ENCODE peak calls at places on chromosomes 6 and 20, in six cellular contexts. Z, F, P, T, X and S are unnamed samples.

GRCh38 chr20:16216227-16217210 is 356.7 kb downstream of the KIF16B start:
- DNase-seq in Z (no peak), F (no peak), P (no peak), T (no peak), X (no peak), S (no peak)

GRCh38 chr20:59184880-59185447 is 21.3 kb downstream of the ZNF831 start:
- DNase-seq in Z (no peak), F (no peak), P (no peak), T (no peak), X (no peak), S (no peak)

GRCh38 chr20:7856756-7857155 is 83.5 kb downstream of the HAO1 start:
- DNase-seq in Z (no peak), F (peak; percentile 14), P (no peak), T (peak; percentile 77), X (no peak), S (no peak)

GRCh38 chr20:11445891-11446290 is 471.8 kb upstream of the BTBD3 start:
- DNase-seq in Z (no peak), F (no peak), P (no peak), T (peak; percentile 57), X (no peak), S (no peak)

GRCh38 chr6:125802943-125803377 is 12.2 kb downstream of the NCOA7 start:
- DNase-seq in Z (no peak), F (no peak), P (no peak), T (peak; percentile 78), X (no peak), S (no peak)

GRCh38 chr20:60046011-60046413 is 87.8 kb downstream of the CDH26 start:
- DNase-seq in Z (no peak), F (no peak), P (no peak), T (peak; percentile 61), X (no peak), S (no peak)

GRCh38 chr6:83097204-83097603 is 29.7 kb downstream of the DOP1A start:
- DNase-seq in Z (no peak), F (no peak), P (no peak), T (peak; percentile 72), X (no peak), S (no peak)

GRCh38 chr6:107578642-107579332 is 88.9 kb downstream of the SOBP start:
- DNase-seq in Z (no peak), F (peak; percentile 85), P (no peak), T (no peak), X (no peak), S (no peak)

GRCh38 chr6:137240168-137240567 is 21.0 kb upstream of the IFNGR1 start:
- DNase-seq in Z (peak; percentile 77), F (no peak), P (no peak), T (peak; percentile 68), X (no peak), S (no peak)

GRCh38 chr6:20866940-20867630 is 332.8 kb downstream of the CDKAL1 start:
- DNase-seq in Z (no peak), F (no peak), P (no peak), T (peak; percentile 59), X (no peak), S (no peak)

GRCh38 chr6:138454976-138455706 is 44.2 kb downstream of the NHSL1 start:
- DNase-seq in Z (no peak), F (no peak), P (no peak), T (peak; percentile 29), X (no peak), S (peak; percentile 8)

GRCh38 chr6:3813150-3813780 is 35.9 kb upstream of the FAM50B start:
- DNase-seq in Z (peak; percentile 68), F (no peak), P (no peak), T (peak; percentile 61), X (peak; percentile 86), S (no peak)

GRCh38 chr6:37868447-37868825 is 48.9 kb downstream of the ZFAND3 start:
- DNase-seq in Z (no peak), F (peak; percentile 37), P (no peak), T (peak; percentile 92), X (no peak), S (no peak)

GRCh38 chr6:106113256-106113954 is 27.3 kb downstream of the PRDM1 start:
- DNase-seq in Z (no peak), F (no peak), P (no peak), T (no peak), X (no peak), S (no peak)
- H3K4me1 ChIP-seq in Z (no peaks in the 10 kb centered on the region), F (no peaks in the 10 kb centered on the region), P (no peaks in the 10 kb centered on the region), T (no peaks in the 10 kb centered on the region), X (no peaks in the 10 kb centered on the region), S (peaks cover 60% of the 10 kb centered on the region)

DNA sequence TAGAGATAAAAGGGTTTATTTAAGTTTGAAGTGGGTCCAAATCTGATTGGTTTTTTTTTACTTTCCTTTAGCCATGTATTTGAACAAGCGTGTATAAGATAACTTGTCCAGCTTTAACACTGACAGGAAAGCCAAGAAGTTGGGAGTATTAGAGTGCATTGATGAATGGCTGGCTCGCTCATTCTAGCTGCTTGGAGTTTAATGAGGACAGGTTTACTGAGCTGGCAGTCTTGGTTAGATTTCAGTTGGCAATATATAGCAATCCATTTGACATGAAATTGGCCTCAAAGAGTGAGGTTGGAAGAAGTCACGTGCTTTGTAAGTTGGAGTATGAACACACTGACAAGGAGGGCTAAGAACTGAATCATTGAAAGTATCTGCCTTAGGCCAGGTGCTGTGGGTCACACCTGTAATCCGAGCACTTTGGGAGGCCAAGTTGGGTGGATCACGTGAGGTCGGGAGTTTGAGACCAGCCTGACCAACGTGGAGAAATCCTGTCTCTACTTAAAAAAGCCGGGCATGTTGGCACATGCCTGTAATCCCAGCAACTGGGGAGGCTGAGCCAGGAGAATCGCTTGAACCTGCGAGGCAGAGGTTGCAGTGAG is 13.7 kb downstream of the SRSF3 start:
- DNase-seq in Z (peak; percentile 4), F (no peak), P (no peak), T (no peak), X (no peak), S (no peak)
- H3K4me1 ChIP-seq in Z (peaks cover 10% of the 10 kb centered on the region), F (no peaks in the 10 kb centered on the region), P (peaks cover 20% of the 10 kb centered on the region), T (peaks cover 7% of the 10 kb centered on the region), X (no peaks in the 10 kb centered on the region), S (peaks cover 10% of the 10 kb centered on the region)

DNA sequence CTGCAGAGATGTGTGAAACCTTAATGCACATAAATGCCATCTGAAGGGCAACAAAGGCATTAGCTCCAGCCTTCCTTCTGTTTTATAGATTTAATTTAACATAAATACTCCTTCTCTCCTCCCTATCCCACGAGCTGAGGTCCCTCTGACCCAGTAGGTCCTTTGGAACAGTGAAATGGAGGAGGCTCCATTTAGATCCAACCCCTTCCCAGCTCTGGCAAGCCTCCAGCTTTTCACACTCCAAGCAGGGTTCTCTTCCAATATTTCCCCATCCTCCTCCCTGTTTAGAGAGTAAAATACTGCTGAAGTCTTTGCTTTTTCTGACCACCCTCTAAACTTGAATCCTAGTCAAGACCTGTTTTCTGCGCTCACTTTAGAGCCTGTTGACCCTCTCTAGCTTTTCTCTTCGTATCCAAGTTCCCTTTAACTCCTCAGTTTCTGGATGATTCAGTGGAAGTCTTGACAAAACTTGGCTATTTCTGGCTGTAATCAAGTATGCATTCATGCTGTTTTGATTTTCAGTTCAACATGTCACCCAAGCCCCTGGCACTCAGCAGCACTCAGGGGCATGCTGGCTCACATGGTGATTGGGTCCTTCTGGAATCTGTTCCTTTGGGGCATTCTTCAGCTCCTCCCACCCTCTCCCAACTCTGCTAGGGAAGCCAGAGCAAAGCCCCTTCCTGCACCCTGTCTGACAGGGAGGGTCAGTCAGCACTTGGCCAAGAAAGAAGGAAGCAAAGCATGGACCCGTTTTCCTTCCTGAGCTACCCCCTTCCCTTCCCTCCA is 6.8 kb downstream of the PLEKHG1 start:
- DNase-seq in Z (no peak), F (peak; percentile 18), P (no peak), T (no peak), X (no peak), S (no peak)
- H3K4me1 ChIP-seq in Z (peaks cover 12% of the 10 kb centered on the region), F (no peaks in the 10 kb centered on the region), P (no peaks in the 10 kb centered on the region), T (no peaks in the 10 kb centered on the region), X (no peaks in the 10 kb centered on the region), S (no peaks in the 10 kb centered on the region)

DNA sequence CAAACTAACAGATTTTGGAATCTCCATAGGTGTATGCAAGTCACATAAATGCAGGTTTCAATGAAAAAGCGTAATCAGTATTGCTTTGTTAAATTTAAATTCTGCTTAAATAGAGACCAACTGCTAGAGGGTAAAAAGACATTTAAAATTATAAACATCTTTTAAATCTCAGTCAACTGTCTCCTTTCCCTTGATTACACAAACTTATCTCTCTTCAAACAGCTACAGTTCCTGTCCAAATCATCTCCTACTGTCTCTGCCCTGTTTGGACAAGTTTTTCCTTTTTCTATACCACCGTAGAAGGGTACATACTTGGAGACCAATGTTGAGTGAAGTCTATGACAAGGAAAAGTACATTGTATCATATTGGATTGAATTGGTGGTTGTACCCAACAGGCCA is 43.5 kb downstream of the AGPAT4 start:
- DNase-seq in Z (no peak), F (no peak), P (no peak), T (no peak), X (no peak), S (no peak)
- H3K4me1 ChIP-seq in Z (peaks cover 5% of the 10 kb centered on the region), F (peaks cover 6% of the 10 kb centered on the region), P (peaks cover 12% of the 10 kb centered on the region), T (peaks cover 3% of the 10 kb centered on the region), X (no peaks in the 10 kb centered on the region), S (peaks cover 23% of the 10 kb centered on the region)